ENCODE peak calls at places on chromosome 21, in ten cellular contexts. L is heart right ventricle, V is GM06990, I is fibroblast of the aortic adventitia, U is ovary, C is left ventricle myocardium inferior, E is A549, P is HL-60, R is cardiac fibroblast, H is brain microvascular endothelial cell. O is an unnamed sample.

GRCh38 chr21:31780944-31781343 is 49.0 kb upstream of the SCAF4 start:
- DNase-seq in U (no peak), L (no peak), R (no peak), V (no peak), I (no peak), P (no peak), C (no peak), E (peak), H (no peak), O (no peak)

GRCh38 chr21:37762606-37763005 is 153.7 kb downstream of the KCNJ6 start:
- DNase-seq in H (no peak), I (no peak), C (no peak), P (no peak), U (no peak), R (no peak), V (no peak), E (no peak), L (no peak), O (peak)

GRCh38 chr21:31908106-31909031 is 35.5 kb downstream of the HUNK start:
- DNase-seq in L (no peak), R (no peak), V (no peak), E (no peak), P (no peak), C (no peak), U (no peak), I (no peak), H (no peak), O (no peak)

GRCh38 chr21:42781150-42781980 is 98.0 kb downstream of the WDR4 start:
- DNase-seq in I (no peak), E (no peak), L (no peak), P (no peak), V (no peak), H (no peak), U (peak), R (no peak), C (no peak), O (peak)

GRCh38 chr21:28561772-28562171 is 430.9 kb downstream of the LTN1 start:
- DNase-seq in E (no peak), R (no peak), P (no peak), L (no peak), H (no peak), V (no peak), I (no peak), C (no peak), U (no peak), O (no peak)

GRCh38 chr21:26553921-26554320 is 19.2 kb downstream of the CYYR1 start:
- DNase-seq in I (no peak), P (no peak), H (no peak), L (no peak), C (no peak), V (no peak), E (no peak), U (no peak), R (no peak), O (no peak)

GRCh38 chr21:27464643-27465042 is 497.8 kb upstream of the ADAMTS5 start:
- DNase-seq in V (no peak), R (no peak), P (no peak), C (no peak), H (no peak), L (no peak), U (no peak), I (no peak), E (no peak), O (no peak)

GRCh38 chr21:30714946-30715345 is 3.6 kb downstream of the KRTAP21-3 start:
- DNase-seq in C (no peak), H (no peak), P (no peak), R (no peak), U (no peak), I (no peak), V (no peak), L (no peak), E (no peak), O (no peak)

GRCh38 chr21:44415073-44416025 is 40.0 kb upstream of the LRRC3 start:
- DNase-seq in P (no peak), L (no peak), U (no peak), R (no peak), E (no peak), H (no peak), V (no peak), I (no peak), C (no peak), O (no peak)

GRCh38 chr21:44375281-44375651 is 21.8 kb downstream of the TRPM2 start:
- DNase-seq in R (no peak), U (no peak), P (peak), L (no peak), C (no peak), I (no peak), H (no peak), E (no peak), V (no peak), O (no peak)

GRCh38 chr21:40331182-40331581 is 463.9 kb downstream of the PCP4 start:
- DNase-seq in I (no peak), U (no peak), L (no peak), C (no peak), V (no peak), H (no peak), E (no peak), P (no peak), R (no peak), O (no peak)

GRCh38 chr21:31558839-31559367 is 100.6 kb upstream of the SOD1 start:
- DNase-seq in C (peak), U (peak), R (peak), H (peak), I (peak), E (peak), P (peak), V (peak), L (peak), O (peak)

GRCh38 chr21:16563795-16564194 is 834.0 kb downstream of the USP25 start:
- DNase-seq in U (no peak), E (peak), R (peak), C (no peak), L (no peak), V (no peak), P (no peak), I (peak), H (no peak), O (peak)

GRCh38 chr21:20343186-20343585 is 655.0 kb upstream of the NCAM2 start:
- DNase-seq in E (no peak), R (no peak), C (no peak), H (no peak), P (no peak), U (no peak), L (no peak), I (no peak), V (no peak), O (no peak)

GRCh38 chr21:34579411-34579810 is 35.5 kb downstream of the RCAN1 start:
- DNase-seq in I (peak), E (no peak), L (no peak), V (no peak), U (no peak), P (no peak), H (peak), C (no peak), R (peak), O (peak)

GRCh38 chr21:34126269-34126668 is 52.9 kb downstream of the MRPS6 start:
- DNase-seq in I (peak), U (no peak), H (no peak), L (no peak), R (peak), P (no peak), E (no peak), V (no peak), C (no peak), O (peak)

GRCh38 chr21:45438391-45439145 is 33.6 kb downstream of the COL18A1 start:
- DNase-seq in C (no peak), U (no peak), E (no peak), V (no peak), L (peak), H (peak), R (no peak), P (no peak), I (no peak), O (no peak)
- TF ChIP-seq CTCF in C (no peak), U (no peak), E (no peak), V (no peak), L (no peak), H (no peak), R (no peak), P (no peak), I (no peak), O (no peak)

DNA sequence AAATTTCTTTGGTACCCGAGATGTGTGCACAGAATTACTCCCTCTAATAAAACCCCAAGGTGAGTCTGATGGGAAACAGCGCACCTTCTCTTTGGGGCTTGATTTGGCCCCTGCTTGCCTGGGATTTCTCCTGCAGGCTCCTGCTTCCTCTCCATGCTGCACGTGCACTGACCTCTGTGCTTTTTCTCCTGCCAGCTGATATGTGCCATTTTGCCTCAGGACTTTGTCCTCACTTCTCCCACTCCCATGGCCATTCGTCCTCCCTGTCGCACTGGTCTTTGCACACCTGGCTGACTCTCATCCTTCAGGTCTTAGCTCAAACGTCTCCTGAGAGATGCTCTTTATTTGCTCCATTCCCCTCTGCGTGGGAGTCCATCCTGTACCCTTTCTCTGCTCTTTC is 1.2 kb downstream of the CBR1 start:
- DNase-seq in L (no peak), E (no peak), V (no peak), U (no peak), P (no peak), H (no peak), C (no peak), I (no peak), R (no peak), O (no peak)
- H3K4me3 ChIP-seq in L (peak), E (peak), V (no peak), U (no peak), P (no peak), H (peak), C (peak), I (peak), R (no peak), O (peak)

DNA sequence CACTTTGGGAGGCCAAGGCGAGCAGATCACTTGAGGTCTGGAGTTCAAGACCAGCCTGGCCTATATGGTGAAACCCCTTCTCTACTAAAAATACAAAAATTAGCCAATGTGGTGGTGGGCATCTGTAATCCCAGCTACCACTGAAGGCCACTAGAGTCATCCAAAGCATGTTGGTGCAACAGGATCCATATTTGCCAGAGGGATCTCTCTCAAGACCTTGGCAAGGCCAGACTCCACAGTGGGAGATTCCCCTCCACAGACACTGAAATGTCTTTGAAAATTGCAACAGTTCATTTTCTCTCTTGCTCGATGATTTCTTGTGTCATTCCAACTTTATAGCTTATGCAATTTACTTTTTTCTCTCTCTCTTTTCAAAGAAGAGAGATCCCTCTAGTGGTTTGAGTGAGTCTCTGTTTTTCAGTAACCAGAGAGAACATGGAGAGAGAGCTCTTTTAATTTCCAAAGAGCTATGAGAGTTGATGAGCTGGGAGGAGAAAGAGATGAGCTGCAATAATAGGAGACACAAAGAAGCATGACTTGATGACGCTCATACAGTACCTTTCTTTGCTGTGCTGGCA is 176.8 kb upstream of the USP25 start:
- DNase-seq in R (peak), C (no peak), P (no peak), U (no peak), H (no peak), V (no peak), I (peak), L (no peak), E (peak), O (no peak)
- TF ChIP-seq CTCF in R (peak), C (peak), P (no peak), U (no peak), H (peak), V (peak), I (peak), L (no peak), E (peak), O (peak)

DNA sequence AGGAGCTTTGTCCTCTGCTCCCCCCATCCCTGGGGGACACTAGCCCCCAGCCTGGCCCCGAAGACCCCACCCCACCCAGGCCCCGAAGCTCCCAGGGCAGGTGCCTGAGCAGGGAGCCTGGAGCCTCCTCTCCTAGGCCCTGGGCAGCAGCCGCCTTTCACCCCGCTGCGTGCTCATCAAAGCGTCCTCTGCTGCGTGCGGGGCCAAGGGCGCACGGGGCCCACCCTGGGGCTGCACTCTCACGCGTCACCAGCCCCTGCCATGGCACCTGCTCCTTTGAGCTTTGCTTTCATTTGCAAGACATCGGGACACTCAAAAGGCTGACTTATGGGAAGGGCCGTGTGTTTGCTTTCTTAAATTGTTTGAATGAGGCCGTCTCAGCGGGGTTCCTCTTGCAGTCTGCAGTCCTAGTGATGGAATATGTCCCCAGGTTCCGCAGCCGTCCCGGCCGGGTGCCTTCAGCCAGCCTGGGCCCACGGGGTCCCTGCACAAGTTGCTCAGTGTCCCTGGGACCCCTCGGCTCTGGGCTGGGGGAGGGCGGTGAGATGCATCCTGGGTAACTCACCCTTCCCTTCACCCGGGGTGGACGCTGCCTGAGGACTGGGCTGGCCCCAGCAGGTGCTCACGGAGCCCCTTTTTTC is 53.3 kb downstream of the SLC19A1 start:
- DNase-seq in R (no peak), L (no peak), P (no peak), H (no peak), V (no peak), C (no peak), U (no peak), E (no peak), I (no peak), O (no peak)
- H3K4me3 ChIP-seq in R (no peak), L (no peak), P (no peak), H (no peak), V (no peak), C (no peak), U (no peak), E (no peak), I (no peak), O (no peak)

DNA sequence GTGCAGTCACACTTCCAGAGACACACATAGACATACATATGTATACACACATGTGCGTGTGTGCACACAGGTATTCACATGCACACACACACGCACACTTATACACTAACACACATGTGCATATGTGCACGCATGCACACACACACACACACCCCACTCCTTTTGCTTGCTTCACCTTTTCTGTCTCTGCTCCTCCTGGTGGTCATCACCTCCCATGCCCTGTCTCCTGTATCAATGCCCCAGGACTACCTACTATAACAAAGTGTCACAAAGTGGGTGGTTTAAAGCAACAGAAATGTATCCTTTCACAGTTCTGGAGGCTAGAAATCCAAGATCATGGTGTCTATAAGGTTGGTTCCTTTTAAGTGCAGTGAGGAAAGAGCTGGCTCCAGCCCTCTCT is 27.4 kb downstream of the ETS2 start:
- DNase-seq in P (no peak), V (no peak), C (no peak), I (no peak), H (no peak), U (no peak), L (no peak), R (no peak), E (no peak), O (no peak)
- TF ChIP-seq CTCF in P (no peak), V (no peak), C (no peak), I (no peak), H (peak), U (no peak), L (no peak), R (peak), E (no peak), O (no peak)

DNA sequence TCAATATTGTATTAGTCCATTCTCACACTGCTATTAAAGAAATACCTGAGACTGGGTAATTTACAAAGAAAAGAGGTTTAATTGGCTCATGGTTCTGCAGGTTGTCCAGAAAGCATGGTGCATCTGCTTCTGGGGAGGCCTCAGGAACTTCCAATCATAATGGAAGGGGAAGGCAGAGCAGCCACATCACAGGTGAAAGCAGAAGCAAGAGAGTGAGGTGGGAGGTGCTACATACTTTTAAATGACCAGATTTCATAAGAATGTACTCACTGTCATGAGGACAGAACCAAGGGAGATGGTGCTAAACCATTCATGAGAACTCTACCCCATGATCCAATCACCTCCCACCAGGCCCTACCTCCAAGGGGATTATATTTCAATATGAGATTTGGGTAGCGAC is 55.7 kb downstream of the MRPL39 start:
- DNase-seq in E (no peak), L (no peak), I (no peak), U (no peak), P (no peak), R (no peak), C (no peak), V (no peak), H (no peak), O (no peak)
- H3K4me3 ChIP-seq in E (no peak), L (no peak), I (no peak), U (no peak), P (no peak), R (no peak), C (no peak), V (no peak), H (no peak), O (no peak)

GRCh38 chr21:36415375-36415774 is 30.2 kb downstream of the CHAF1B start:
- DNase-seq in U (no peak), L (no peak), I (no peak), E (no peak), C (no peak), H (no peak), R (no peak), P (no peak), V (no peak), O (no peak)
- TF ChIP-seq CTCF in U (no peak), L (no peak), I (no peak), E (no peak), C (no peak), H (no peak), R (no peak), P (no peak), V (no peak), O (no peak)

GRCh38 chr21:25283720-25284119 is 323.6 kb downstream of the MRPL39 start:
- DNase-seq in P (no peak), C (no peak), R (peak), H (peak), U (no peak), I (peak), E (peak), V (no peak), L (no peak), O (peak)
- H3K4me3 ChIP-seq in P (no peak), C (no peak), R (no peak), H (no peak), U (no peak), I (no peak), E (no peak), V (no peak), L (no peak), O (no peak)

O was measured in foreskin fibroblast.